ENCODE peak calls at places on chromosomes 3 and 15, in seven cellular contexts. D, M, O, H, Z, I and L are unnamed samples. For H4K20me1 and H3K36me3, the result is how much of the 10 kb centered on the place peaks cover.

GRCh38 chr3:89250742-89251141 is 143.3 kb downstream of the EPHA3 start:
- DNase-seq in D (no peak), M (no peak), O (no peak), H (no peak), Z (no peak), I (no peak), L (no peak)

GRCh38 chr3:183895296-183895695 is 10.6 kb upstream of the PARL start:
- DNase-seq in D (peak), M (peak), O (peak), H (peak), Z (peak), I (peak), L (peak)

GRCh38 chr3:195062866-195063540 is 208.0 kb downstream of the XXYLT1 start:
- DNase-seq in D (no peak), M (no peak), O (no peak), H (no peak), Z (no peak), I (no peak), L (peak)

GRCh38 chr15:101269479-101270223 is 7.6 kb downstream of the SELENOS start:
- DNase-seq in D (no peak), M (peak), O (no peak), H (no peak), Z (no peak), I (no peak), L (no peak)

GRCh38 chr15:90694987-90695386 is 22.2 kb upstream of the BLM start:
- DNase-seq in D (no peak), M (no peak), O (no peak), H (no peak), Z (no peak), I (no peak), L (no peak)

GRCh38 chr3:15557511-15557946 is 36.0 kb upstream of the COLQ start:
- DNase-seq in D (peak), M (peak), O (peak), H (peak), Z (peak), I (peak), L (peak)

GRCh38 chr3:32321095-32321835 is 70.4 kb upstream of the CMTM7 start:
- DNase-seq in D (no peak), M (no peak), O (no peak), H (peak), Z (no peak), I (no peak), L (no peak)

GRCh38 chr15:76334438-76335004 is 2.1 kb upstream of the ISL2 start:
- DNase-seq in D (no peak), M (no peak), O (no peak), H (no peak), Z (no peak), I (no peak), L (no peak)

GRCh38 chr3:125229168-125229567 is 16.6 kb upstream of the SLC12A8 start:
- DNase-seq in D (no peak), M (no peak), O (no peak), H (no peak), Z (no peak), I (no peak), L (no peak)

GRCh38 chr3:194971009-194971408 is 285.3 kb downstream of the FAM43A start:
- DNase-seq in D (no peak), M (no peak), O (no peak), H (no peak), Z (no peak), I (no peak), L (no peak)

GRCh38 chr3:105518806-105519418 is 152.2 kb downstream of the ALCAM start:
- DNase-seq in D (peak), M (peak), O (peak), H (peak), Z (peak), I (peak), L (no peak)

GRCh38 chr3:69505770-69506407 is 120.0 kb upstream of the FRMD4B start:
- DNase-seq in D (no peak), M (no peak), O (no peak), H (peak), Z (no peak), I (no peak), L (no peak)

GRCh38 chr15:64161688-64162477 is 939 bp downstream of the PPIB start:
- DNase-seq in D (no peak), M (no peak), O (no peak), H (no peak), Z (no peak), I (peak), L (peak)

GRCh38 chr15:65311760-65312159 is 7.3 kb downstream of the RNU5B-1 start:
- DNase-seq in D (peak), M (no peak), O (no peak), H (no peak), Z (no peak), I (no peak), L (peak)

GRCh38 chr3:127889976-127890650 is 24.9 kb upstream of the KBTBD12 start:
- DNase-seq in D (no peak), M (no peak), O (no peak), H (peak), Z (peak), I (no peak), L (no peak)

GRCh38 chr3:155963557-155963956 is 93.1 kb downstream of the GMPS start:
- DNase-seq in D (no peak), M (no peak), O (peak), H (no peak), Z (peak), I (no peak), L (peak)

GRCh38 chr3:30098206-30098605 is 508.2 kb upstream of the TGFBR2 start:
- DNase-seq in D (no peak), M (no peak), O (peak), H (no peak), Z (peak), I (no peak), L (no peak)

GRCh38 chr15:86570738-86571137 is 491.1 kb downstream of the AGBL1 start:
- DNase-seq in D (no peak), M (no peak), O (no peak), H (no peak), Z (no peak), I (no peak), L (no peak)

GRCh38 chr15:77870195-77871065 is 207.1 kb downstream of the TBC1D2B start:
- DNase-seq in D (peak), M (peak), O (peak), H (peak), Z (peak), I (peak), L (peak)

GRCh38 chr3:123419850-123420292 is 29.0 kb downstream of the ADCY5 start:
- DNase-seq in D (no peak), M (no peak), O (no peak), H (no peak), Z (no peak), I (no peak), L (no peak)

GRCh38 chr15:70799667-70800450 is 36.5 kb upstream of the UACA start:
- DNase-seq in D (no peak), M (peak), O (peak), H (peak), Z (peak), I (no peak), L (peak)

GRCh38 chr15:28068930-28069329 is 30.2 kb downstream of the OCA2 start:
- DNase-seq in D (no peak), M (no peak), O (no peak), H (no peak), Z (no peak), I (no peak), L (no peak)

GRCh38 chr15:56929389-56929788 is 10.9 kb downstream of the TCF12 start:
- DNase-seq in D (no peak), M (peak), O (peak), H (peak), Z (peak), I (no peak), L (peak)
- H4K20me1 ChIP-seq in D (half or more), M (under half), O (half or more), H (under half), Z (half or more), I (under half), L (half or more)

GRCh38 chr3:116002240-116002639 is 378.9 kb downstream of the GAP43 start:
- DNase-seq in D (no peak), M (no peak), O (no peak), H (no peak), Z (no peak), I (no peak), L (no peak)
- H3K36me3 ChIP-seq in D (under half), M (under half), O (under half), H (under half), Z (under half), I (under half), L (under half)

GRCh38 chr3:71585126-71585525 is 1.6 kb upstream of the FOXP1 start:
- DNase-seq in D (no peak), M (peak), O (no peak), H (no peak), Z (no peak), I (peak), L (no peak)
- H3K4me2 ChIP-seq in D (peak), M (peak), O (peak), H (peak), Z (peak), I (peak), L (peak)

DNA sequence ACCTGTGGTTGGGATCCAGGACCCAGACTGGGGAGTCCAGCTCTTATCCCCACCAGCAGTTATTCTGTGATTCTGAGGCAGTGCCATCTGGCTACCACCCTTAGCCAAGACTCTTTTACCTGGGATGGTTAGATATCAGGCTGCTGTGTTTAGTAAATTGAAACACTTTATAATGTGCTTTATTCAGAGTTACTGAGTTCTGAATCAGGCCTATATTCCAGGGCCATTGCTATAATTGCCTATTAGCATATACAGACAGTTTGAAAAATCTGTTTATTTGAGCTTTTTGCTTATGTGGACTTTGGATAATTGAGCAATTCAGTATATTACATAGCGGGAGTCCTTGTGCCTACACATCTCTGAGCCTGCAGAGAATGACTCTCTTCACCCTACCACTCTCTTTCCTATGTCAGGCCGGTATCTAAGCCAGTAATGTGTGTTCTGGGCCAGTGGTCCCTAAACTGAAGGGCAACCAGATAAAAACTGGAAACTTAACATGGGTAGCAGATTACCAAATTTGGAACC is 45.4 kb upstream of the TRAK1 start:
- DNase-seq in D (no peak), M (no peak), O (no peak), H (no peak), Z (no peak), I (no peak), L (no peak)
- H4K20me1 ChIP-seq in D (under half), M (under half), O (under half), H (under half), Z (under half), I (under half), L (under half)

GRCh38 chr3:70763894-70764293 is 451.5 kb upstream of the MDFIC2 start:
- DNase-seq in D (no peak), M (no peak), O (no peak), H (no peak), Z (no peak), I (no peak), L (no peak)
- H3K36me3 ChIP-seq in D (under half), M (under half), O (under half), H (under half), Z (under half), I (under half), L (under half)

GRCh38 chr3:27200721-27201434 is 168.3 kb downstream of the NEK10 start:
- DNase-seq in D (no peak), M (peak), O (no peak), H (no peak), Z (no peak), I (no peak), L (no peak)

GRCh38 chr3:27201435-27201966 is 167.7 kb downstream of the NEK10 start:
- DNase-seq in D (no peak), M (no peak), O (no peak), H (no peak), Z (no peak), I (no peak), L (no peak)

DNA sequence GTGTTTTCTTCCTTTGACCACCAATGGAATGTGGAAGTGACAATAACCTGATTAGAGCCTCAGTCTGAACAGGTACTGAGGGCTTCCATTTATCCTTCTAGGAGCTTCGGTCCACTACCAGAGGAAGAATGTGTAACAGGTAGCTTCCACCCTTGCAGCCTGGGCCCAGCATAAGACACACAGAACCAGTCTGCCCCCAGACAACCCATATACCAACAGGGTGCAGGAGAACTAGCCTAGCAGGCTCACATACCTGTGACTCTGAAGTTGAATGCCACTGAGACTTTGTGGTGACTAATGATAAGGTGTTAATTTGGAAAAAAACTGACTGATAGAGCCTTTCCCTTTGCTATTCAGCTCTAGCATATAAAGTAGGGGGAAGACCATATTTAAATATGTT is 166.2 kb downstream of the NEK10 start:
- DNase-seq in D (no peak), M (no peak), O (no peak), H (no peak), Z (no peak), I (no peak), L (no peak)
- H3K4me2 ChIP-seq in D (no peak), M (no peak), O (no peak), H (no peak), Z (no peak), I (no peak), L (no peak)

DNA sequence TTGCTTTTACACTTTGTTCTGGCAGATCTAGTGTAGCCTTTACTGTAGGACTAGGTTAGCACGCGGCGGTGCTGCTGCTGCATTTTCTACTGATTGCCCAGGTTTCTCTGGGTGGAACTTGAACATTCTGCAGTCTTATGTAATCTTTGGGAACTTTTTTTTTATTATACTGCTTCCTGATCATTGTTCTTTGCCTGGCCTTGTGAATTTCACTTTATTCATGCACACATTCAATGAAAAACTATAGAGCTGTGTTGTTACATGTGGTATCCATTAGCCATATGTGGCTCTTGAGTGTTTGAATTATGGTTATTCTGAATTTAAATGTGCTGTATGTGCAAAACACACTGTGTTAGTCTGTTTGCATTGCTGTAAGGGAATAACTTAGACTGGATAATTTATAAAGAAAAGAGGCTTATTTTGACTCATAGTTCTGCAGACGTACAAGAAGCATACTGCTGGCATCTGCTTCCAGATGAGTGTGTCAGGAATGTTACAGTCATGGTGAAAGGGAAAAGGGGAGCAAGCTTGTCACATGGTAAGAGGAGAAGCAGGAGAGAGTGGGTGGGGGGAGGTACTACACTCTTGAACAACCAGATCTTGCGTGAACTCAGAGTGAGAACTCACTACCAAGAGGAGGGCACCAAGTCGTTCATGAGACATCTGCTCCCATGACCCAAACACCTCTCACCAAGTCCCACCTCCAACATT is 26.5 kb downstream of the MEF2A start:
- DNase-seq in D (no peak), M (no peak), O (peak), H (no peak), Z (peak), I (no peak), L (no peak)
- H4K20me1 ChIP-seq in D (under half), M (under half), O (under half), H (under half), Z (half or more), I (under half), L (under half)

GRCh38 chr15:98954411-98954810 is 53.2 kb downstream of the PGPEP1L start:
- DNase-seq in D (peak), M (no peak), O (peak), H (no peak), Z (peak), I (no peak), L (peak)
- H3K36me3 ChIP-seq in D (under half), M (under half), O (half or more), H (under half), Z (under half), I (under half), L (under half)

GRCh38 chr3:104437891-104438290 is 928.8 kb upstream of the ALCAM start:
- DNase-seq in D (no peak), M (peak), O (peak), H (no peak), Z (peak), I (no peak), L (peak)

GRCh38 chr3:104438761-104439160 is 927.9 kb upstream of the ALCAM start:
- DNase-seq in D (no peak), M (no peak), O (no peak), H (no peak), Z (no peak), I (no peak), L (peak)

GRCh38 chr3:104436536-104436935 is 930.2 kb upstream of the ALCAM start:
- DNase-seq in D (no peak), M (no peak), O (no peak), H (no peak), Z (peak), I (no peak), L (no peak)

DNA sequence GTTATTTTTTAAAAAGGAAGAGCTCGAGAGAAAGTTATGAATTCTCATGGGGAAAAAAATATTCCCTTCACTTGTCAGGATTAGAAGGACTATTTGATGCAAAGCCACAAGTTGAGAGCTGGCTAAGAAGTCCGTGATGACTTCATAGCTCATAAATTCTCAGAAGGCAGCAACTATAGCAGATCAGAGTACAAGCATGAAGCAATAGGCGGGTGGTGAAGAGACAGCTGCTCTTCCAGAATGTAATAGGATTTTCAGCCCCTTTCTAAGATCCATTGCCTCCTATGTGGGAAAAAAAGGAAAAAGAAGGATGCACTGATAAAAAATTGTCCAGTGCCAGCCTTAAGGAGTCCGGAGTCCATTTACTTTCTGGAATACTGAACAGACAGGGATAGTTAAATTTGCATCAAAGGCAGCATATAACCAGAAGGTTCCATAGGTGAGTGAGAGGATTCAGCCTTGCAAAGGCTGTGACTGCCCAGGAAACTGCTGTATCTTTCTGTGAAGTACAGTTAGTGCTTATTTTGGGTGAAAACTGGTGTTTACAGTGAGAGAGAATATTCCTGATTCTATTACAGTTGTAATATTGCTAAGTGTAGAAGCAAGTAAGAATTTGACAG is 929.5 kb upstream of the ALCAM start:
- DNase-seq in D (no peak), M (peak), O (peak), H (peak), Z (peak), I (no peak), L (peak)
- H3K4me2 ChIP-seq in D (no peak), M (peak), O (no peak), H (peak), Z (peak), I (no peak), L (peak)